ENCODE peak calls at places on chromosome 10, in ten cellular contexts. L is Karpas-422, R is neuronal stem cell, N is hepatocyte, B is PC-9, Q is IMR-90, J is GM23338, Z is HCT116, G is neural progenitor cell, M is mammary epithelial cell. V is an unnamed sample.

GRCh38 chr10:43221419-43222293 is 45.2 kb downstream of the RASGEF1A start:
- DNase-seq in L (peak; percentile 51), R (no peak), N (no peak), B (no peak), Q (no peak), J (peak; percentile 79), Z (no peak), G (peak; percentile 66), M (no peak), V (no peak)

GRCh38 chr10:4663162-4663992 is 162.6 kb upstream of the AKR1E2 start:
- DNase-seq in L (peak; percentile 90), R (no peak), N (peak; percentile 92), B (peak; percentile 94), Q (peak; percentile 99), J (peak; percentile 11), Z (peak; percentile 97), G (peak; percentile 50), M (peak; percentile 99), V (no peak)

GRCh38 chr10:122348951-122349361 is 25.6 kb upstream of the PLEKHA1 start:
- DNase-seq in L (no peak), R (peak; percentile 65), N (peak; percentile 53), B (no peak), Q (no peak), J (no peak), Z (no peak), G (peak; percentile 85), M (no peak), V (no peak)

GRCh38 chr10:119812684-119813083 is 60.0 kb downstream of the MCMBP start:
- DNase-seq in L (no peak), R (no peak), N (no peak), B (no peak), Q (no peak), J (no peak), Z (no peak), G (no peak), M (no peak), V (no peak)

GRCh38 chr10:17263580-17263979 is 35.5 kb downstream of the VIM start:
- DNase-seq in L (no peak), R (no peak), N (no peak), B (no peak), Q (no peak), J (no peak), Z (no peak), G (no peak), M (no peak), V (no peak)

GRCh38 chr10:104076743-104077160 is 8.9 kb downstream of the COL17A1 start:
- DNase-seq in L (no peak), R (peak; percentile 70), N (peak; percentile 22), B (no peak), Q (peak; percentile 16), J (peak; percentile 76), Z (no peak), G (peak; percentile 92), M (no peak), V (no peak)

GRCh38 chr10:6962576-6962975 is 382.5 kb upstream of the PRKCQ start:
- DNase-seq in L (no peak), R (no peak), N (no peak), B (no peak), Q (no peak), J (no peak), Z (no peak), G (no peak), M (no peak), V (no peak)

GRCh38 chr10:97768322-97769315 is 3.2 kb downstream of the SFRP5 start:
- DNase-seq in L (no peak), R (no peak), N (no peak), B (no peak), Q (no peak), J (no peak), Z (no peak), G (no peak), M (no peak), V (no peak)

GRCh38 chr10:79073784-79074432 is 5.1 kb downstream of the ZMIZ1 start:
- DNase-seq in L (no peak), R (no peak), N (peak; percentile 67), B (no peak), Q (peak; percentile 76), J (no peak), Z (no peak), G (no peak), M (no peak), V (no peak)

GRCh38 chr10:19811517-19811916 is 4.7 kb upstream of the PLXDC2 start:
- DNase-seq in L (no peak), R (no peak), N (peak; percentile 44), B (no peak), Q (peak; percentile 33), J (peak; percentile 61), Z (no peak), G (peak; percentile 56), M (peak; percentile 35), V (peak; percentile 21)

GRCh38 chr10:132375795-132376297 is 21.2 kb upstream of the PWWP2B start:
- DNase-seq in L (no peak), R (no peak), N (no peak), B (no peak), Q (no peak), J (no peak), Z (no peak), G (no peak), M (no peak), V (no peak)

GRCh38 chr10:132880148-132880981 is 62.0 kb downstream of the CFAP46 start:
- DNase-seq in L (no peak), R (no peak), N (no peak), B (no peak), Q (no peak), J (no peak), Z (no peak), G (no peak), M (no peak), V (no peak)

GRCh38 chr10:48750991-48751390 is 66.3 kb downstream of the WDFY4 start:
- DNase-seq in L (no peak), R (no peak), N (no peak), B (no peak), Q (no peak), J (no peak), Z (no peak), G (no peak), M (no peak), V (no peak)

GRCh38 chr10:45466784-45467183 is 92.8 kb downstream of the ALOX5 start:
- DNase-seq in L (no peak), R (no peak), N (no peak), B (no peak), Q (no peak), J (no peak), Z (no peak), G (no peak), M (no peak), V (no peak)

GRCh38 chr10:57621466-57621865 is 646.2 kb downstream of the IPMK start:
- DNase-seq in L (no peak), R (no peak), N (no peak), B (no peak), Q (no peak), J (no peak), Z (no peak), G (no peak), M (no peak), V (no peak)

GRCh38 chr10:131249957-131250347 is 61.6 kb downstream of the TCERG1L start:
- DNase-seq in L (no peak), R (no peak), N (no peak), B (no peak), Q (no peak), J (no peak), Z (no peak), G (no peak), M (no peak), V (no peak)
- H2AFZ ChIP-seq in L (no peak overlapping the region), R (no peak overlapping the region), N (no peak overlapping the region), B (no peak overlapping the region), Q (no peak overlapping the region), J (no peak overlapping the region), Z (no peak overlapping the region), G (peak overlapping the region; percentile 68), M (no peak overlapping the region), V (no peak overlapping the region)

GRCh38 chr10:60954045-60954444 is 10.1 kb upstream of the RHOBTB1 start:
- DNase-seq in L (no peak), R (no peak), N (no peak), B (no peak), Q (no peak), J (no peak), Z (no peak), G (no peak), M (no peak), V (no peak)

GRCh38 chr10:60955321-60955720 is 11.3 kb upstream of the RHOBTB1 start:
- DNase-seq in L (no peak), R (no peak), N (no peak), B (no peak), Q (no peak), J (no peak), Z (no peak), G (no peak), M (no peak), V (no peak)

GRCh38 chr10:60953420-60953819 is 9.4 kb upstream of the RHOBTB1 start:
- DNase-seq in L (no peak), R (no peak), N (no peak), B (no peak), Q (no peak), J (no peak), Z (no peak), G (no peak), M (no peak), V (no peak)

GRCh38 chr10:60957667-60958221 is 13.8 kb upstream of the RHOBTB1 start:
- DNase-seq in L (no peak), R (no peak), N (no peak), B (no peak), Q (no peak), J (no peak), Z (no peak), G (no peak), M (no peak), V (no peak)

GRCh38 chr10:60955957-60956425 is 12.0 kb upstream of the RHOBTB1 start:
- DNase-seq in L (no peak), R (no peak), N (peak; percentile 30), B (peak; percentile 90), Q (peak; percentile 82), J (no peak), Z (no peak), G (no peak), M (peak; percentile 70), V (no peak)
- H3K4me2 ChIP-seq in L (no peak overlapping the region), R (no peak overlapping the region), N (no peak overlapping the region), B (peak overlapping the region; percentile 65), Q (peak overlapping the region; percentile 61), J (no peak overlapping the region), Z (no peak overlapping the region), G (no peak overlapping the region), M (peak overlapping the region; percentile 32), V (no peak overlapping the region)

DNA sequence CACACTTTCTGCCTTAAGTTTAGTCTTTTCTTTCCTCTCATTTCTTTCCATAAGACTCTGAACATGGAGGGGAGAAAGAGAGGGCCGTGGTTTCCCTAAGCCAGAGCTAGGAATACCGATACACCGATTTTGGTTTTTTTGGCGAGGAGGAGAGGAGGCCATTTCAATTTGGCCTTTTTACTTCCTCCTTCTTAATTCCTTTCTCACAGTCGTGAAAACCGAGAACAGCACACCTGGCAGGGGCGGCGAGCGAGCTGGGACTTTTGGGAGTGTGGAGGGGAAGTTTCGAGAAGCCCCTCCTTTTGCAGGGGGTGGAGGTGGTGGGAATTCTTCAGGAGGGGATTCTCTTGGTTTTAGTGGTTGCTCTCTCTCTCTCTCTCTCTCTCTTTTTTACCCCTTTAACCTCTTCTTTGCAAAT is 6.2 kb downstream of the GATA3 start:
- DNase-seq in L (no peak), R (peak; percentile 8), N (no peak), B (no peak), Q (no peak), J (peak; percentile 31), Z (no peak), G (no peak), M (peak; percentile 31), V (no peak)
- H2AFZ ChIP-seq in L (no peak overlapping the region), R (no peak overlapping the region), N (no peak overlapping the region), B (no peak overlapping the region), Q (peak overlapping the region; percentile 65), J (no peak overlapping the region), Z (no peak overlapping the region), G (no peak overlapping the region), M (peak overlapping the region; percentile 54), V (peak overlapping the region; percentile 71)

GRCh38 chr10:95276367-95277200 is 14.2 kb downstream of the PDLIM1 start:
- DNase-seq in L (no peak), R (no peak), N (no peak), B (no peak), Q (no peak), J (no peak), Z (no peak), G (no peak), M (peak; percentile 89), V (no peak)
- H3K4me2 ChIP-seq in L (no peak overlapping the region), R (no peak overlapping the region), N (peak overlapping the region; percentile 14), B (no peak overlapping the region), Q (peak overlapping the region; percentile 34), J (no peak overlapping the region), Z (no peak overlapping the region), G (no peak overlapping the region), M (peak overlapping the region; percentile 93), V (no peak overlapping the region)